ENCODE peak calls at places on chromosomes 12 and 14, in four cellular contexts. J is neuronal stem cell, H is mesenchymal stem cell, L is IMR-90. A is an unnamed sample.

GRCh38 chr12:79998554-79998953 is 63.7 kb upstream of the PPP1R12A start:
- DNase-seq in J (no peak), H (no peak), L (no peak), A (no peak)

GRCh38 chr14:80275208-80275850 is 64.0 kb upstream of the DIO2 start:
- DNase-seq in J (no peak), H (peak), L (peak), A (no peak)

GRCh38 chr12:82554529-82554928 is 132.2 kb upstream of the TMTC2 start:
- DNase-seq in J (no peak), H (no peak), L (no peak), A (no peak)

GRCh38 chr14:101743701-101744100 is 17.8 kb upstream of the PPP2R5C start:
- DNase-seq in J (no peak), H (no peak), L (no peak), A (no peak)

GRCh38 chr12:22230280-22230794 is 104.2 kb downstream of the ST8SIA1 start:
- DNase-seq in J (no peak), H (peak), L (peak), A (no peak)

GRCh38 chr12:10849425-10849878 is at the start of gene PRR4:
- DNase-seq in J (no peak), H (no peak), L (no peak), A (no peak)

GRCh38 chr12:43238281-43238680 is 313.7 kb downstream of the ADAMTS20 start:
- DNase-seq in J (no peak), H (no peak), L (no peak), A (no peak)

GRCh38 chr12:1807489-1807888 is 12.9 kb upstream of the LRTM2 start:
- DNase-seq in J (no peak), H (no peak), L (no peak), A (no peak)

GRCh38 chr12:106025129-106025528 is 113.6 kb downstream of the NUAK1 start:
- DNase-seq in J (no peak), H (no peak), L (no peak), A (no peak)

GRCh38 chr14:97219356-97220017 is 422.3 kb downstream of the VRK1 start:
- DNase-seq in J (no peak), H (no peak), L (no peak), A (no peak)

GRCh38 chr12:66919466-66919865 is 240.6 kb upstream of the GRIP1 start:
- DNase-seq in J (no peak), H (no peak), L (no peak), A (no peak)

GRCh38 chr12:78914859-78915331 is 50.3 kb downstream of the SYT1 start:
- DNase-seq in J (no peak), H (no peak), L (no peak), A (peak)

GRCh38 chr12:32285484-32285883 is 113.9 kb upstream of the FGD4 start:
- DNase-seq in J (no peak), H (no peak), L (no peak), A (no peak)

GRCh38 chr12:113724703-113725556 is 241.2 kb downstream of the RBM19 start:
- DNase-seq in J (no peak), H (no peak), L (no peak), A (no peak)

DNA sequence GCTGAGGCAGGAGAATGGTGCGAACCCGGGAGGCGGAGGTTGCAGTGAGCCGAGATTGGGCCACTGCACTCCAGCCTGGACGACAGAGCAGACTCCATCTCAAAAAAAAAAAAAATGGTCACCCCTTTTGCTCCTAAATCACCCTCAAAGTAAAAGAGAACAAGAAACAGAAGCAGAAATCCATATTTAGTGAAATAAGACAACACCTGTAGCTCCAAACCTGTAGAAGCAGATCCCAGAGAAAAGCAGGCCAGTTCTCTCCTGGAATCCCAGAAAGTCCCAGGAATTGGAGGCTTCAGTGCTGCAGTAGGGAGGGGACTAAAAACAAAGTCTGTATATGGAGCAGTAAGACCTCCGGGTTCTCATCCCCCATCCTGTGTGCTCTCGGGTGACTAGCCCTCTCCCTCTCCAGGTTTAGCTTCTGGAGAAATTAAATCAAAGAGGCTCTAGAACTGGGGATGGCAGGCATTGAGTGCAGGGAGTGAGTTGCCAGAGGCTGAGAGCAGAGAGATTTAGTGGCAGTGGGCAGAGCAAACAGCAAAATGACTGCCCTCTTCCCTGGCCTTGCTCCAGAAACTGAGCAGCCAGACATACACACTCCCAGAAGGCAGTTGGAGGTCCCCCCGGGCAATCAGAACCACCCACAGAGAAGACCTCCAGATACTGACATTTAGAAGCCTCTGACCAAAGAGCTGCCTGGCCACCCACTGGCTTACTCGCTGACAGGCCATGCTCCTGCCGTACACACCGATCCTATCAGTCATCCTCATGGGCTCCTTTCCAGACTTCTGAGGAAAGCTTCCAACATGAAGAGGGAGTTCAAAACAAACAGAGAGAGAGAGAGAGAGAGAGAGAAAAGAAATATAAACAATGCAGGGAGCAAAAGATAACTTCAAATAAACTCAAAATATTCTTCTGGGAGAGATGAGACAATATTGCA is 6.3 kb upstream of the MLXIP start:
- DNase-seq in J (no peak), H (peak), L (peak), A (no peak)
- H3K9ac ChIP-seq in J (no peak), H (peak), L (no peak), A (no peak)

GRCh38 chr12:115938794-115939377 is 338.6 kb downstream of the MED13L start:
- DNase-seq in J (no peak), H (no peak), L (no peak), A (no peak)
- H3K27ac ChIP-seq in J (no peak), H (no peak), L (no peak), A (no peak)

GRCh38 chr14:68637106-68638021 is 155.5 kb downstream of the ZFP36L1 start:
- DNase-seq in J (no peak), H (peak), L (peak), A (no peak)
- H4K91ac ChIP-seq in J (no peak), H (peak), L (peak), A (peak)

GRCh38 chr12:57894577-57895292 is 46.6 kb upstream of the ATP23 start:
- DNase-seq in J (no peak), H (no peak), L (no peak), A (no peak)

GRCh38 chr12:57893460-57894353 is 47.2 kb upstream of the CTDSP2 start:
- DNase-seq in J (no peak), H (peak), L (peak), A (peak)

GRCh38 chr12:57891639-57892228 is 45.2 kb upstream of the CTDSP2 start:
- DNase-seq in J (no peak), H (no peak), L (no peak), A (no peak)

GRCh38 chr12:57890191-57891120 is 43.9 kb upstream of the CTDSP2 start:
- DNase-seq in J (no peak), H (no peak), L (peak), A (no peak)

DNA sequence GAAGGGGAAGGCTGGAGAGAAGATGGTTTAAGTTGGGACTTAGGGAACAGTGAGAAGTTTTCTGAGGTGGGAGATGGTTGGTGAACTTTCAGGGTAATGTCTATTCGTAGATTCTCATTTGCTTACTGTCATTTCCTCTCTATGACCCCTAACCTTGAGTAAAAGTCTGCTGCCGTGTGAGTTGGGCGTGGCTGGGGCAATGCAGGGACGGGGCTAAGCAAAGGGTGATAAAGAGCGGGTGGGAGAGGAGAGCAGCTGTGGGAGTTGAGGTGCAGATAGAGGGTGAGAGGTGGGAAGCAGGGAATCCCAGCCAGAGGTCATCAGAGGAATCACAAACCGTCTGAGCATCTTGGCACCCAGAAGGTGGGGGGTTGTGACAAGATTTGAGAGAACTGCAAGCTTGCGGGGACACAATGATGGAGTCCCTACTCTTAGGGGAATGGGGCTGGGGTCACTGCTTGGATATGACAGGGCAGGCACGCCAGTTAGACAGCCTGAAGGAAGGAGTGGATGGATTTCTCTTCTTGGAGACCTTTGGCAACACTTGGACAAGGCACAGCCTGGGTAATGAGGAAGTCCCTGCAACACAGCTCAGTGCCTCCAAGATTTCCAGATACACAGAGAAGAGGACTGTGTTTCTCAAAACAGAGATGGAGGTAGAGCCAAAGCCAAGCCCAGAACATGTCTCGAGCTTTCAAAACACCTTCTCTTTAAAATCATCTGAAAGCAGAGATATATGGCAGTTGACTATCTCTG is 45.9 kb upstream of the CTDSP2 start:
- DNase-seq in J (no peak), H (no peak), L (no peak), A (no peak)
- H3K9ac ChIP-seq in J (no peak), H (peak), L (no peak), A (no peak)

GRCh38 chr14:57209561-57209960 is 59.1 kb downstream of the EXOC5 start:
- DNase-seq in J (no peak), H (peak), L (peak), A (peak)
- H3K27ac ChIP-seq in J (no peak), H (no peak), L (no peak), A (no peak)

GRCh38 chr12:53295070-53295890 is at the start of gene PFDN5:
- DNase-seq in J (peak), H (peak), L (peak), A (peak)
- H4K91ac ChIP-seq in J (no peak), H (peak), L (peak), A (peak)

DNA sequence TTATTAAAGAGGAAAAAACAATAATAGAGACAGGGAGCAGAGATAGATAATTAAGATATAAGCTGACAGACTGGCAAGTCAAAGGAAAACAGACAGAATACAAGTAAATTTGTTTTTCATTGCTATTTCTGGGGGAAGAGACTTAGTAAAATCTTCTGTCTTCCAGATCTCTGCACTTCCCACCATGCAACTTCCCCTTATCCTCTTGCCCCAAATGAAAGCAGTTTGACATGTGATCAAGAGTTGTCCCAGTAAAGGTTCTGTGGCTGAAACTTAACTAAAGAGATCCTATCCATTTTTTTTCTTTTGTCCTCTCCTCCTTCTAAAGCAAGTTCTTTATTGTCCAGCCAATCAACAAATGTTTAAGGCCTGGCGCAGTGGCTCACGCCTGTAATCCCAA is 1.5 kb upstream of the MLF2 start:
- DNase-seq in J (no peak), H (no peak), L (no peak), A (no peak)
- H3K9ac ChIP-seq in J (no peak), H (peak), L (no peak), A (no peak)

GRCh38 chr14:73833530-73834257 is 17.9 kb upstream of the PTGR2 start:
- DNase-seq in J (no peak), H (peak), L (peak), A (no peak)
- H3K27ac ChIP-seq in J (no peak), H (peak), L (peak), A (peak)

GRCh38 chr12:23750923-23751322 is 198.5 kb downstream of the SOX5 start:
- DNase-seq in J (no peak), H (no peak), L (peak), A (no peak)

GRCh38 chr12:23756416-23756815 is 193.1 kb downstream of the SOX5 start:
- DNase-seq in J (no peak), H (no peak), L (no peak), A (no peak)

GRCh38 chr12:23752245-23752644 is 197.2 kb downstream of the SOX5 start:
- DNase-seq in J (no peak), H (no peak), L (no peak), A (peak)

GRCh38 chr12:23751641-23752040 is 197.8 kb downstream of the SOX5 start:
- DNase-seq in J (no peak), H (no peak), L (no peak), A (no peak)

DNA sequence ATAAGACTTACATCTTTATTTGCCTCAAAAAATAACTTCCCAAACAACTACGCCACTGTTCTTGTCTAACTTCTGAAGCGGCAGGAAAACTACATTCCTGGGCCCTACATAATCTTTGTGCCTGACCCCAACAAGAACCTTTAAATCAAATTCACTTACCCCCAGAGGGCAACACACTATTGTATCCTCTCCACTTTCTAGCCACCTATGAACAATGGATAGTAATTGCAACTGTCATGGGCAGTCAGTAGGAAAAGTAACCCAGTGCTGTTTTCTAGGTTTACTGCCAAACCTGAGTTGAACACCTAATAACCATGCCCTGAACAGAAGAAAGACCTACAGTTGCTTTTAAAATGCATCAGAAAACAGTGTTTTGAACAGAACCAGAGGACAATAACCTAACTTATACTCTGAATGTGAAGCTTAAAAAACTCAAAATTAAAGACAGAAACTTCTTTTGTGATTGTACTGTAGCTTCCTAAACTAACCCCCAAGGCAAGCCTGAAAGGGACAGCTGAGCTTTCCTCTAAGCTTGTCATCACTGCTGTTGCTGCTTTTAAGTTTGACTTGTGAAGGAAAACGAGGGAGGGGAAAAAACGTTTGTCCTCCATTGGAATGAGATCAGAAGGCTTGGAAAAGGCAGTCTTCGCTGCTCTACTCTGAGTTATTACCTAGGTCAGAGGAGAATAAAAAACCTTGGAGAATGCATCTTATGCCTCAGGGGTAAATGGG is 195.7 kb downstream of the SOX5 start:
- DNase-seq in J (peak), H (no peak), L (no peak), A (no peak)
- H4K91ac ChIP-seq in J (no peak), H (no peak), L (no peak), A (no peak)